ENCODE peak calls at places on chromosomes 3 and 15, in five cellular contexts. F, G, J, K and M are unnamed samples.

GRCh38 chr15:101258238-101259144 is 6.6 kb upstream of the CHSY1 start:
- DNase-seq in F (peak), G (peak), J (no peak), K (no peak), M (no peak)

GRCh38 chr3:23389686-23390085 is 186.6 kb downstream of the UBE2E2 start:
- DNase-seq in F (no peak), G (no peak), J (no peak), K (no peak), M (no peak)

GRCh38 chr3:65334045-65334665 is 646.4 kb upstream of the ADAMTS9 start:
- DNase-seq in F (no peak), G (peak), J (no peak), K (no peak), M (no peak)

GRCh38 chr15:99181544-99181943 is 67.8 kb downstream of the TTC23 start:
- DNase-seq in F (no peak), G (no peak), J (no peak), K (no peak), M (no peak)

GRCh38 chr3:169953462-169954141 is 13.0 kb upstream of the SEC62 start:
- DNase-seq in F (no peak), G (no peak), J (no peak), K (no peak), M (no peak)

GRCh38 chr15:84886984-84887299 is 2.5 kb downstream of the SLC28A1 start:
- DNase-seq in F (no peak), G (no peak), J (no peak), K (no peak), M (no peak)

GRCh38 chr3:9254764-9255163 is 5.3 kb upstream of the SRGAP3 start:
- DNase-seq in F (no peak), G (no peak), J (no peak), K (no peak), M (no peak)

GRCh38 chr3:79684041-79684440 is 83.8 kb downstream of the ROBO1 start:
- DNase-seq in F (no peak), G (no peak), J (no peak), K (no peak), M (no peak)

GRCh38 chr15:78035319-78035718 is 42.2 kb downstream of the TBC1D2B start:
- DNase-seq in F (no peak), G (no peak), J (no peak), K (no peak), M (no peak)

GRCh38 chr3:108202080-108202479 is 20.1 kb downstream of the IFT57 start:
- DNase-seq in F (no peak), G (no peak), J (no peak), K (no peak), M (no peak)

GRCh38 chr15:74624020-74624602 is 8.5 kb downstream of the CLK3 start:
- DNase-seq in F (no peak), G (no peak), J (no peak), K (no peak), M (no peak)

GRCh38 chr3:54681706-54682105 is 246.2 kb downstream of the LRTM1 start:
- DNase-seq in F (peak), G (no peak), J (no peak), K (no peak), M (no peak)

GRCh38 chr3:141403576-141403975 is 35.3 kb downstream of the ZBTB38 start:
- DNase-seq in F (no peak), G (no peak), J (no peak), K (no peak), M (no peak)

GRCh38 chr3:24523988-24524727 is 29.5 kb upstream of the THRB start:
- DNase-seq in F (peak), G (no peak), J (no peak), K (no peak), M (peak)

GRCh38 chr15:76206325-76206976 is 104.8 kb downstream of the ETFA start:
- DNase-seq in F (peak), G (peak), J (no peak), K (peak), M (no peak)

GRCh38 chr3:160885791-160886286 is 129.8 kb downstream of the PPM1L start:
- DNase-seq in F (peak), G (peak), J (no peak), K (peak), M (no peak)

GRCh38 chr15:63339006-63339766 is 42.5 kb downstream of the CA12 start:
- DNase-seq in F (no peak), G (no peak), J (no peak), K (no peak), M (peak)

GRCh38 chr3:55692958-55693558 is 206.0 kb upstream of the WNT5A start:
- DNase-seq in F (peak), G (no peak), J (no peak), K (no peak), M (no peak)

GRCh38 chr15:60916674-60917468 is 312.2 kb downstream of the RORA start:
- DNase-seq in F (peak), G (peak), J (peak), K (peak), M (no peak)